ENCODE peak calls at places on chromosome X, in seven cellular contexts. L is prostate gland; P is CD8-positive, alpha-beta memory T cell; X is PC-3; E is esophagus muscularis mucosa; K is hepatocyte; R is body of pancreas. O is an unnamed sample.

GRCh38 chrX:10513974-10514373 is 106.4 kb downstream of the MID1 start:
- DNase-seq in L (no peak), P (no peak), X (peak; percentile 21), E (no peak), K (no peak), R (no peak), O (no peak)

GRCh38 chrX:91331476-91331875 is 103.2 kb upstream of the PABPC5 start:
- DNase-seq in L (no peak), P (no peak), X (no peak), E (no peak), K (no peak), R (no peak), O (no peak)

GRCh38 chrX:70481871-70482270 is 37.2 kb downstream of the DLG3 start:
- DNase-seq in L (no peak), P (no peak), X (no peak), E (no peak), K (peak; percentile 17), R (no peak), O (no peak)

GRCh38 chrX:52213276-52213675 is 28.6 kb downstream of the MAGED4 start:
- DNase-seq in L (no peak), P (no peak), X (no peak), E (no peak), K (no peak), R (no peak), O (no peak)

GRCh38 chrX:46597774-46598173 is 24.2 kb downstream of the CHST7 start:
- DNase-seq in L (no peak), P (no peak), X (no peak), E (no peak), K (no peak), R (no peak), O (no peak)

GRCh38 chrX:110509778-110510510 is 151.3 kb downstream of the RTL9 start:
- DNase-seq in L (no peak), P (no peak), X (peak; percentile 5), E (no peak), K (no peak), R (no peak), O (no peak)

GRCh38 chrX:119155416-119156035 is 27.9 kb upstream of the KIAA1210 start:
- DNase-seq in L (no peak), P (no peak), X (peak; percentile 95), E (no peak), K (peak; percentile 39), R (no peak), O (no peak)

GRCh38 chrX:37603938-37604409 is 32.5 kb downstream of the LANCL3 start:
- DNase-seq in L (no peak), P (no peak), X (no peak), E (no peak), K (no peak), R (peak; percentile 10), O (peak; percentile 30)

GRCh38 chrX:148422531-148422930 is 77.9 kb upstream of the AFF2 start:
- DNase-seq in L (no peak), P (no peak), X (no peak), E (no peak), K (no peak), R (no peak), O (no peak)

GRCh38 chrX:35919536-35920309 is at the start of gene CFAP47:
- DNase-seq in L (peak; percentile 7), P (no peak), X (peak; percentile 4), E (no peak), K (peak; percentile 73), R (peak; percentile 67), O (no peak)

GRCh38 chrX:143466130-143466529 is 51.1 kb downstream of the SPANXN3 start:
- DNase-seq in L (no peak), P (no peak), X (peak; percentile 3), E (no peak), K (no peak), R (no peak), O (no peak)

GRCh38 chrX:81866873-81867272 is 665.0 kb downstream of the SH3BGRL start:
- DNase-seq in L (no peak), P (no peak), X (no peak), E (no peak), K (no peak), R (no peak), O (no peak)

GRCh38 chrX:54921427-54922021 is 900 bp downstream of the TRO start:
- DNase-seq in L (peak; percentile 16), P (no peak), X (no peak), E (no peak), K (peak; percentile 86), R (peak; percentile 23), O (peak; percentile 24)

GRCh38 chrX:118496763-118497079 is 1.1 kb downstream of the DOCK11 start:
- DNase-seq in L (no peak), P (no peak), X (no peak), E (no peak), K (no peak), R (no peak), O (no peak)

GRCh38 chrX:68504237-68504636 is 5.4 kb downstream of the YIPF6 start:
- DNase-seq in L (no peak), P (peak; percentile 12), X (peak; percentile 75), E (no peak), K (no peak), R (no peak), O (peak; percentile 6)

GRCh38 chrX:2351999-2352995 is 148.5 kb downstream of the DHRSX start:
- DNase-seq in L (no peak), P (no peak), X (peak; percentile 68), E (no peak), K (peak; percentile 34), R (no peak), O (no peak)

GRCh38 chrX:150361070-150361776 is 1.9 kb upstream of the MAMLD1 start:
- DNase-seq in L (no peak), P (peak; percentile 32), X (peak; percentile 18), E (no peak), K (peak; percentile 40), R (peak; percentile 13), O (no peak)

GRCh38 chrX:48003367-48003757 is 427 bp downstream of the ZNF182 start:
- DNase-seq in L (no peak), P (no peak), X (no peak), E (no peak), K (no peak), R (no peak), O (no peak)

GRCh38 chrX:132058050-132058449 is 34.9 kb downstream of the STK26 start:
- DNase-seq in L (no peak), P (no peak), X (no peak), E (no peak), K (no peak), R (no peak), O (no peak)

GRCh38 chrX:66635360-66635759 is 3.5 kb downstream of the EDA2R start:
- DNase-seq in L (no peak), P (no peak), X (no peak), E (no peak), K (peak; percentile 18), R (no peak), O (no peak)

GRCh38 chrX:44244008-44244407 is 99.5 kb downstream of the EFHC2 start:
- DNase-seq in L (no peak), P (no peak), X (peak; percentile 60), E (no peak), K (peak; percentile 30), R (no peak), O (no peak)

DNA sequence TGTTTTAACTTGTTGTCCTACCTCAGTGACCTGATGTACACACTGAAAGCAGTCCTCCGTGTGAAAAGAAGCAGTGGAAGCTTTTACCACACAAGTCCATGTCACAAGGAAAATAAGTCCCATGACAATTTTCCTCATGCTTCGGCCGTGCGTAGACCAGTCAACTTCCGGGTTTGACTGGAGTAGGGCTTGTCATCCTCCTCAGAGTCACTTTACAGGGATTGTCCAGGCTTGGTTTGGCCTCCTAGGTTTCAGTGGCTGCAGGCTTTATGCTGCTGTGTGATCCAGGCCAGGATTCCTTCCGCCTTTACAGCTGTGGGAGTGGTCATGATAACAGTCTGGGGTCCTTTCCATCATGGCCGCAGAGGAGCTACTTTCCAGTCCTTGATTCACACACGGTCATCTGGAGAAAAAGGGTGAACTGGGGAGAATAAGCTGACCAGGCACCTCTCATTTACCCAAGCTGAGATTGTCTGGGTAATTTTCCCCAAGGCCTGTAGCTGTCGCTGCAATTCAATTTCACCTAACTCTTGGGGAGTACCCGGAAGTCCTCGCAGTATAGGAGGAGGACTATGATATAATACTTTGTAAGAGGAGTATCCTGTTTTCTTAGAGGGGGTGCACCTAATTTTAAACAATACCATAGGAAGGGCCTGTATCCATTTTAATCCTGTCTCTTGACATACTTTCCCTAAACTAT is 206.1 kb upstream of the KLF8 start:
- DNase-seq in L (no peak), P (no peak), X (no peak), E (no peak), K (no peak), R (no peak), O (no peak)
- H3K4me3 ChIP-seq in L (no peak overlapping the region), P (no peak overlapping the region), X (no peak overlapping the region), E (no peak overlapping the region), K (no peak overlapping the region), R (no peak overlapping the region), O (no peak overlapping the region)

GRCh38 chrX:151537572-151537971 is 25.9 kb upstream of the PASD1 start:
- DNase-seq in L (no peak), P (no peak), X (no peak), E (no peak), K (no peak), R (no peak), O (no peak)
- H3K27me3 ChIP-seq in L (no peaks in the 10 kb centered on the region), P (no peaks in the 10 kb centered on the region), X (no peaks in the 10 kb centered on the region), E (no peaks in the 10 kb centered on the region), K (no peaks in the 10 kb centered on the region), R (no peaks in the 10 kb centered on the region), O (no peaks in the 10 kb centered on the region)

GRCh38 chrX:56623316-56623715 is 59.9 kb downstream of the UBQLN2 start:
- DNase-seq in L (no peak), P (no peak), X (no peak), E (no peak), K (no peak), R (no peak), O (no peak)

GRCh38 chrX:56615282-56615681 is 51.9 kb downstream of the UBQLN2 start:
- DNase-seq in L (no peak), P (no peak), X (no peak), E (no peak), K (peak; percentile 9), R (no peak), O (no peak)

GRCh38 chrX:56618250-56618649 is 54.8 kb downstream of the UBQLN2 start:
- DNase-seq in L (no peak), P (no peak), X (no peak), E (no peak), K (no peak), R (no peak), O (no peak)
- H3K4me3 ChIP-seq in L (no peak overlapping the region), P (no peak overlapping the region), X (no peak overlapping the region), E (no peak overlapping the region), K (no peak overlapping the region), R (no peak overlapping the region), O (no peak overlapping the region)

DNA sequence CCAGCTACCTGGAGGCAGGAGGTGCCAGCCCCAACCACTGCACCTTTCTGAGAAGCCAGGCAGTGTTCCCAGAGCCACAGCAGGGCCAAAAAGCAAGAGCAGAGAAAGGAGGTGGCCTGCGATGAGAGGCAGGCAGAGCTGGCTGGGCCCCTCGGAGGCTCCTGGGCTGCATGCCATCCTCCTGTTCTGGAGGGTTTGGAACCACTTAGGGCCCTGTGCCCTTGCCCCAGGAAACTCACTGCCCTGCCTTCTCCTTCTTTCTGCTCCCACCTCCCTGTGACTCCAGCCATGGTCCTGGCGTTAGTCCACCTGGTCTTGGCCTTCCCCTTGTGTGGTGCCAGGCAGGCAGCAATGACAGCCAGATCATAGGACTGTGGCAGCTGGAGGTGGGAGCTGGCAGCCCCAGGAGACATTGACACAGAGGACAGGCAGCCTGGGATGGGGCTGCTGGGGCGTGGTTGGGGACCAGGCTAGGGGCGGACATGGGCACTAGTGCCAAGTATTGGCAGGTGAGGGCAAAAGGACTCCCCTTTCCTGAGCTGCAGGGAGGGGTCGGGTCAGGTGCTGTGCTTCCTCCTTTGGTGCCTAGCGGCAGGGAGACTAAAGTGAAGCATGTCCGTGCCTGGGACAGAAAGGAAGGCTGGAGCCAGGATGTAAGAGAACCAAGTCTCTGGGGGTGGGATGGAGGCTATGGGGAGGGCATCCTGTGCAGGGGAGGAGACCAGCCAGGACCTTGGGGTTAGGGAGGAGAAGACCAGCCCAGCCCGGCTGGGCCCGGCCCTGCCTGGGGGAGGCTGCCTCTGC is 1.4 kb downstream of the APLN start:
- DNase-seq in L (no peak), P (no peak), X (no peak), E (peak; percentile 14), K (no peak), R (no peak), O (no peak)
- H3K27me3 ChIP-seq in L (no peaks in the 10 kb centered on the region), P (peaks cover 6% of the 10 kb centered on the region), X (no peaks in the 10 kb centered on the region), E (no peaks in the 10 kb centered on the region), K (peaks cover 10% of the 10 kb centered on the region), R (no peaks in the 10 kb centered on the region), O (peaks cover 1% of the 10 kb centered on the region)

O was measured in GM06990.